ENCODE peak calls at places on chromosomes 7 and 10, in five cellular contexts. J is A549, X is WTC11, N is HepG2, M is K562. O is an unnamed sample.

GRCh38 chr10:93813507-93814465 is 56.0 kb downstream of the LGI1 start:
- DNase-seq in J (peak), X (peak), N (peak), M (no peak), O (no peak)

GRCh38 chr10:91251430-91252056 is 31.1 kb downstream of the PCGF5 start:
- DNase-seq in X (peak), N (peak), J (peak), M (peak), O (peak)

GRCh38 chr10:35427543-35427942 is 91.2 kb downstream of the CCNY start:
- DNase-seq in X (no peak), N (no peak), J (no peak), M (no peak), O (no peak)

GRCh38 chr10:27390681-27391080 is 113.4 kb upstream of the RAB18 start:
- DNase-seq in M (no peak), X (no peak), J (no peak), N (no peak), O (no peak)

GRCh38 chr10:74932648-74933047 is 106.2 kb downstream of the KAT6B start:
- DNase-seq in M (no peak), N (no peak), J (no peak), X (no peak), O (no peak)

GRCh38 chr10:20890491-20891337 is 6.4 kb downstream of the NEBL start:
- DNase-seq in M (no peak), X (no peak), J (no peak), N (no peak), O (no peak)

GRCh38 chr10:123576706-123577105 is 89.4 kb upstream of the GPR26 start:
- DNase-seq in N (no peak), J (no peak), X (no peak), M (no peak), O (no peak)

GRCh38 chr10:62036186-62037081 is 134.9 kb downstream of the ARID5B start:
- DNase-seq in M (no peak), N (no peak), J (no peak), X (no peak), O (no peak)

GRCh38 chr7:48471206-48471605 is 299.9 kb downstream of the ABCA13 start:
- DNase-seq in X (no peak), J (no peak), M (no peak), N (no peak), O (no peak)

GRCh38 chr7:124908258-124908657 is 21.4 kb downstream of the POT1 start:
- DNase-seq in J (no peak), X (no peak), N (no peak), M (no peak), O (no peak)

GRCh38 chr10:33193057-33193866 is 141.2 kb downstream of the NRP1 start:
- DNase-seq in M (peak), N (peak), X (peak), J (peak), O (no peak)

GRCh38 chr7:157397751-157398691 is 61.2 kb downstream of the DNAJB6 start:
- DNase-seq in N (peak), X (peak), J (peak), M (peak), O (no peak)

GRCh38 chr10:45425628-45426563 is 51.9 kb downstream of the ALOX5 start:
- DNase-seq in N (no peak), J (peak), X (no peak), M (no peak), O (no peak)

GRCh38 chr10:72682626-72683025 is 9.3 kb upstream of the MCU start:
- DNase-seq in N (no peak), X (no peak), M (no peak), J (no peak), O (no peak)

GRCh38 chr7:68984331-68984730 is 613.9 kb upstream of the AUTS2 start:
- DNase-seq in J (no peak), M (no peak), X (no peak), N (no peak), O (no peak)

GRCh38 chr7:867406-868188 is 8.8 kb upstream of the GET4 start:
- DNase-seq in X (no peak), M (no peak), J (peak), N (no peak), O (no peak)

GRCh38 chr10:128016423-128017060 is 109.6 kb downstream of the PTPRE start:
- DNase-seq in M (no peak), N (no peak), J (no peak), X (no peak), O (no peak)

GRCh38 chr10:89458289-89458688 is 43.9 kb downstream of the IFIT5 start:
- DNase-seq in J (no peak), M (no peak), X (no peak), N (no peak), O (no peak)

GRCh38 chr10:77590344-77591237 is 47.0 kb downstream of the KCNMA1 start:
- DNase-seq in J (no peak), M (no peak), N (no peak), X (no peak), O (no peak)

GRCh38 chr7:49597805-49598204 is 175.6 kb upstream of the VWC2 start:
- DNase-seq in N (no peak), X (no peak), J (no peak), M (no peak), O (no peak)

GRCh38 chr7:90761584-90761983 is 165.5 kb downstream of the CDK14 start:
- DNase-seq in J (no peak), M (no peak), X (no peak), N (no peak), O (no peak)

GRCh38 chr10:30125484-30125883 is 66.1 kb upstream of the JCAD start:
- DNase-seq in M (no peak), J (no peak), X (no peak), N (no peak), O (no peak)

GRCh38 chr7:33420311-33420710 is 290.9 kb downstream of the BBS9 start:
- DNase-seq in M (no peak), J (no peak), N (no peak), X (no peak), O (no peak)

GRCh38 chr10:74208081-74208480 is 57.1 kb downstream of the ADK start:
- DNase-seq in J (no peak), X (peak), M (no peak), N (no peak), O (no peak)

GRCh38 chr10:78533093-78533492 is 499.4 kb downstream of the RPS24 start:
- DNase-seq in J (no peak), M (no peak), X (no peak), N (no peak), O (no peak)

GRCh38 chr7:134710511-134710853 is 63.8 kb downstream of the BPGM start:
- DNase-seq in X (no peak), J (no peak), N (no peak), M (no peak), O (no peak)

GRCh38 chr10:12488626-12489025 is 139.3 kb downstream of the CAMK1D start:
- DNase-seq in X (no peak), J (no peak), N (no peak), M (no peak), O (no peak)

DNA sequence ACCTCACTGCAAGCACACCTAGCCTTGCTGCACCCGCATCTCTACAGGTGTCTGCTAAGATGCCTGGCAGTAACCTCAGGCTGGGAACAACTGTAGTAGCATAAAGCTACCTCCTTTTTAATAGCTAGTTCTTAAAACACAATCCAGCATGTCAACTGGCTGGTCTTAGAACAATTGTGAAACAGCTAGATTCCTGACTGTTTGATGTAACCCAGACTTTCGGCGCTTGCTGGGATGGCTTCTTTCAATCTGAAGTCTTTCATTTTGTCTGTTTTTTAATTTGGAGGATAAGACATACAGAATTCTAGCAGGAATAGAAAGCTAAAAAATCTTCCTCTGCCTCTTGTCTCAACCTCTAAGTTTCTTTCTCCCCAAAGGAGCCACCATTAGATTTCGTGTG is 59.8 kb downstream of the GSDME start:
- DNase-seq in N (no peak), X (no peak), J (no peak), M (no peak), O (no peak)
- TF ChIP-seq ESRRA in N (no peak), X (no peak), J (no peak), M (no peak), O (no peak)

GRCh38 chr7:47186316-47186715 is 395.6 kb downstream of the TNS3 start:
- DNase-seq in M (no peak), N (no peak), X (no peak), J (no peak), O (peak)
- TF ChIP-seq ESRRA in M (no peak), N (no peak), X (no peak), J (no peak), O (no peak)

GRCh38 chr7:27295236-27295635 is 52.6 kb downstream of the EVX1 start:
- DNase-seq in J (no peak), M (no peak), X (no peak), N (no peak), O (no peak)
- TF ChIP-seq ESRRA in J (no peak), M (no peak), X (no peak), N (no peak), O (no peak)

DNA sequence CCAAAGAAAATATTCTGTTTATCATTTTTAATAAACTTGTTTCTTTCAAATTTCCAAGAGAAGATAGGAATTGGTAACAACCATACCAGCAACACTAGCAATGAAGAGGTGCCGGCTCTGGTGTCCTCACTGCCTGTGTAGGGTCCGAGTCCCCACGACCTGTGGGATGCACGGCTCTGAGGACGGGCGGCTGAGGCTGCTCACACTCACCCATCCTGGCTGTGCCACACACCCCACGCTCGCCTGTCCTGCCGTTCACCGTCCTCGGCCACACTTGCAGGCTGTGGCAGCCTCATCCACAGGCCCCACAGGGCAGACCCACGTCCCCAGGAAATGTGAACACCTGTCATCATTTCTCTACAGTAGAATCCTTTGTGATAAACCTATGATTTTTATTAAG is 48.2 kb upstream of the DPYSL4 start:
- DNase-seq in N (no peak), M (no peak), J (no peak), X (peak), O (no peak)
- TF ChIP-seq ESRRA in N (no peak), M (no peak), J (no peak), X (no peak), O (no peak)

DNA sequence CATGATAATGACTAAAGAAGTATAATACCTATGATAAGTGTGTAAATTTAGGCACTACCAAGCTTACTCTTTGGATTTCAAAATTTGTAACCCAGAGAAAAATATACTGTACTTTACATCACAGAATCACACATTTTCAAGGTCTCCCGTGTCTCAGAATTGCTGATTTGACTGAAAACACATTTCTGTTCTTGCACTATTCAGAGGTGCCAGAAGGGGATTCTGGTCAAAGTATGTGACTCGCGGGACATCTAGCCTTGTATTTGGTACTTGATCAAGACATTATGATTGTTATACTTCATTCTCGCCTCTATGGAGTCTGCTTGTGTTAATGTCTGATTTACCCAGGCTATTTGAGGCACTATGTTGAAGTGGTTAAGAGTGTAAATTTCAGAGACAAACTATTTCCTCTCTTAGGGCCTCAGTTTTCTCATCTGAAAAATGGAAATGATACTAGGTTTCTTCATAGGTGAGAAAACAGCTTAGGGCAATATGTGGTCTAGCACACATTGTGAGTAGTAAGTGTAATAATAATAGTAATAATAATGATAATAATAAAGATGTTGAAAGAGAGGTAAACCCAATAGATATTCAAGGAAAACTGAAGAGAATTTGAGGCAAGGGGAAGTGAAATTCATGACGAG is 320.4 kb downstream of the RNLS start:
- DNase-seq in N (no peak), M (no peak), J (no peak), X (no peak), O (no peak)
- TF ChIP-seq ESRRA in N (no peak), M (no peak), J (no peak), X (no peak), O (no peak)

GRCh38 chr10:110560012-110560411 is 7.5 kb upstream of the SMC3 start:
- DNase-seq in X (no peak), M (no peak), J (no peak), N (no peak), O (no peak)
- TF ChIP-seq ESRRA in X (no peak), M (no peak), J (no peak), N (no peak), O (no peak)